ENCODE peak calls at places on chromosomes 13 and 19, in six cellular contexts. I, O, D, J, L and G are unnamed samples.

GRCh38 chr19:54674021-54674617 is 11.3 kb downstream of the LILRB4 start:
- DNase-seq in L (no peak), I (peak), J (peak), D (peak), O (no peak), G (no peak)

GRCh38 chr19:38210458-38210987 is 13.5 kb downstream of the DPF1 start:
- DNase-seq in O (peak), I (peak), L (no peak), J (peak), D (no peak), G (no peak)

GRCh38 chr19:1450735-1451669 is 1.1 kb downstream of the APC2 start:
- DNase-seq in I (no peak), L (no peak), J (peak), D (no peak), O (no peak), G (no peak)

GRCh38 chr19:21593008-21593427 is 87.6 kb downstream of the ZNF429 start:
- DNase-seq in O (no peak), L (no peak), D (no peak), J (no peak), I (peak), G (no peak)

GRCh38 chr13:48400820-48401219 is 12.1 kb downstream of the LPAR6 start:
- DNase-seq in O (no peak), I (no peak), D (no peak), J (no peak), L (peak), G (no peak)

GRCh38 chr19:7832009-7832408 is 2.0 kb downstream of the EVI5L start:
- DNase-seq in J (no peak), L (no peak), O (no peak), I (no peak), D (no peak), G (no peak)

GRCh38 chr13:18628428-18628827 is 553.2 kb downstream of the TUBA3C start:
- DNase-seq in J (peak), I (no peak), O (no peak), D (no peak), L (no peak), G (no peak)

GRCh38 chr13:20401586-20401957 is 124.1 kb downstream of the CRYL1 start:
- DNase-seq in O (no peak), D (no peak), J (no peak), L (no peak), I (no peak), G (no peak)

GRCh38 chr13:101098873-101099272 is 317.4 kb downstream of the NALCN start:
- DNase-seq in I (no peak), L (no peak), O (no peak), J (no peak), D (no peak), G (no peak)

GRCh38 chr13:113584870-113585671 is 518 bp downstream of the TFDP1 start:
- DNase-seq in I (peak), J (peak), O (peak), L (no peak), D (no peak), G (no peak)

GRCh38 chr13:113930711-113931637 is 42.9 kb downstream of the C13orf46 start:
- DNase-seq in O (no peak), I (no peak), L (peak), J (no peak), D (no peak), G (peak)

DNA sequence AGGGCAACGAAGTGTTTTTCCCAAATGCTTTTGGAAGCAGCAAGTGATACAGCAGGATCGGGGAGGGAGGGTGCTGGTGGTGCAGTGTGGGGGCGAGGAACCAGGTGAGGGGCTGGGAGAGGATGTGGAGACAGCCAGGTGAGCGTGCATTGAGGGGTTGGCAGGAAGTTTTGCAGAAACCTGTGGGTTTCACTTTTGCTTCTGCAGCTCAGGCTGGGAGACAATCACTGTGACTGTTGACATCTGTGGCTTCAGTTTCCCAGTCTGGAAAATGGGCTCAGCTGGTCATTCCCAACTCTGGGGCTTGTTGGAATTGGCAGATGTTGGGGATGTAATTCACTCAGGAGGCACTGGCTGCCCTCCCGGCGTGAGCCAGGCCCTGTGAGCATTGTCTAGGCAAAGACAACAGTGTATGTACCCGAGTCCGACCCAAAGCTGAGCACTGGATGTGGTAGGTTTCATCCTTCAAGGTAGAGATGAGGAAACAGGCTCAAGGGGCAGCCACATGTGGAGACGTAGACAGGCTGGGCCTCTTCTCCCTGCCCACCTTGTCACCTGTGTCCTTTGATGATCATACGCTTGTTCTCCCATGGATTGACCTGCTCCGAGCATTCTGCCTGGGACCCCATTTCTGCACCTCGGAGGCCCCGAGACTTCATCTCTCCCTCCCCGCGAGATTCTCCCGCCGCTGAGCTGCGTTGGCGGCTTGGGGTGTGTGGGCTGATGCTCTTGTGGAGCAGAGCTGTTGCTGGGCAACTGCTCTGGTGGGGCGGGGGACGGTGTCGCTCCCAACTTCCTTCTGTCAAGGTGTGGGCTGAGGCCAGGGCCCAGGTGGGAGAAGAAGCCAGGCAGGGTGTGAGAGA is 21.9 kb downstream of the MAST3 start:
- DNase-seq in L (no peak), O (no peak), I (no peak), J (no peak), D (no peak), G (no peak)
- TF ChIP-seq POLR2AphosphoS5 in L (no peak), O (no peak), I (no peak), J (no peak), D (no peak), G (no peak)

DNA sequence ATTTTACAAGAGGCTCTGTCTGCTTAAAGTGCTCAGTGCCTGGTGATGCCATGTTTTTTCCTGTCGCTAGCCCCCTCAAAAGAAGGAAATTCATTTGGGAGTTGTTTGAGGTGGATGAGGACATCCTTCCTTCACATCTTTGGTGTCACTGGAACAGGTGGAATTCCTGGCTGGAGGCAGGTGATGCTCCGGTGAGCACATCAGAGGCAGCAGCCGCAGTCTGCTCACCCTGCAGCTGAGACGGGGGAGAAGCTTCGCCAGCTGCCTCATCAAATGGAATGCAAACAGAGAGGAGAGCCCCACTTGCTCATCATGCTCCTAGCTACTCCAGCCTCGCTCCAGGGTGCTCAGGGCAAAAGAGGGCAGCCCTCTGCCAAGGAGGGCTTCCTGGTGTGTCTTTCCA is 74.1 kb upstream of the UBL3 start:
- DNase-seq in L (no peak), O (no peak), D (peak), J (no peak), I (no peak), G (no peak)
- TF ChIP-seq GABPA in L (no peak), O (no peak), D (no peak), J (no peak), I (no peak), G (no peak)

GRCh38 chr13:106155411-106155810 is 380.1 kb downstream of the EFNB2 start:
- DNase-seq in J (no peak), D (no peak), I (no peak), L (no peak), O (no peak), G (no peak)
- H3K27ac ChIP-seq in J (peak), D (no peak), I (no peak), L (no peak), O (no peak), G (no peak)

GRCh38 chr19:13781547-13781946 is 7.3 kb downstream of the C19orf53 start:
- DNase-seq in I (peak), J (peak), D (no peak), O (peak), L (no peak), G (no peak)
- TF ChIP-seq POLR2AphosphoS5 in I (no peak), J (peak), D (no peak), O (no peak), L (no peak), G (no peak)

DNA sequence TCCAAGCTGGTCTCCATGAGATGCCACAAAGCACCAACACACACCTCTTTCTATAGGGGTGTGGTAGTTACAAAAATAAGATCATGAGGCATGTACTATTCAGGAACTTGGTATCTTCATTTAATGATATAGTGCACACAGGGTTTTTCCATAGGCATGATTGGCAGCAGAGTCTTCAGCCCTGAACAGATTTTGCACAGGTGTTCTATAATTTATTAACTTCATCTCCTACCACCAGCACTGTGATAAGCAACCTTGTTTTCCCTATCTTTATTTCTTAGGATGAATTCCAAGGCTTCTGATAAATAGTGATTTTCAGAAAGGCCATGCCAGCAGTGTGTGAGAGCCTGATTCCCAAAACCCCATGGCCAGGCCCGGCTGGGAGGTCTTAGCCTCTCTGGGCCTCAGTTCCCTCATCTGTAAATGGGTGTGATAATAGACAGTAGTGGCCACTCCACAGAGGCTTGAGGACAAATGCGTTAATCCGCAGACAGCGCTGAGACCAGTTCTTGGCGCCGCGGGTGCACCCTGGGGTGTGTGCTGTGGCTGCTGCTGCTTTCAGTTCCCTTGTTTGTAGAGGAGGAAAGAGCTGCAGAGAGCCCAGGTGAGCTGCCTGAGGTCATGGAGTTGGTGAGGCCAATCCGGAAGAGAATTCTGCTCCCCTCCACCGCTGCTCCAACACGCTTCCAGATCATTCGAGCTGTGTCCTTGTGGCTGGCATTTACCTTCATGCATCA is 33.1 kb downstream of the DHRS12 start:
- DNase-seq in D (no peak), L (no peak), J (no peak), I (no peak), O (no peak), G (no peak)
- TF ChIP-seq GABPA in D (no peak), L (no peak), J (no peak), I (no peak), O (no peak), G (no peak)

GRCh38 chr19:10418281-10419199 is 1.8 kb upstream of the PDE4A start:
- DNase-seq in J (peak), D (no peak), O (peak), L (no peak), I (peak), G (no peak)

GRCh38 chr19:10419200-10419645 is 1.1 kb upstream of the PDE4A start:
- DNase-seq in I (peak), D (no peak), L (no peak), O (no peak), J (peak), G (no peak)

GRCh38 chr19:10417598-10418280 is 2.6 kb upstream of the PDE4A start:
- DNase-seq in D (no peak), O (peak), J (peak), I (peak), L (no peak), G (no peak)

GRCh38 chr19:10416380-10417257 is 3.7 kb upstream of the PDE4A start:
- DNase-seq in J (peak), I (peak), O (peak), D (peak), L (peak), G (peak)

DNA sequence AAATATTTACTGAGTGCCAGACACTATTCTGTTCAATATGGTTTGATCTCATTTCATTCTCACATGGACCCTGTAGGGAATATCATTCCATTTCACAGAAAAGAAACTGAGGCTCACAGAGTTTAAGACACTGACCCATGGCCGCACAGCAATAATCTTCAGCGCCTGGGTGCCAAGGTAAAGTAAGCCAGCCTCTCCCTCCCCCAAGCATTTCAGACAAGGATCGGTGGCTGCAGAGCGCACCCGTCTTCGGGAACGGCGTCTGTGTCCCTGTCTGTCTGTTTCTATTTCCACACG is 4.3 kb upstream of the PDE4A start:
- DNase-seq in O (no peak), D (no peak), L (no peak), J (no peak), I (no peak), G (no peak)
- H3K27ac ChIP-seq in O (no peak), D (peak), L (peak), J (no peak), I (peak), G (peak)